ENCODE peak calls at places on chromosomes 11 and 22, in four cellular contexts. S is SK-N-SH, G is H1, T is HepG2. Z is an unnamed sample.

GRCh38 chr11:65954771-65955170 is 6.8 kb upstream of the SART1 start:
- DNase-seq in S (no peak), G (no peak), T (no peak), Z (no peak)

GRCh38 chr22:38433871-38434270 is 21.1 kb downstream of the KCNJ4 start:
- DNase-seq in S (no peak), G (no peak), T (no peak), Z (no peak)

GRCh38 chr11:225734-226453 is 10.2 kb downstream of the SIRT3 start:
- DNase-seq in S (no peak), G (no peak), T (no peak), Z (peak; percentile 53)

GRCh38 chr22:31488988-31489617 is 539 bp downstream of the EIF4ENIF1 start:
- DNase-seq in S (peak; percentile 84), G (no peak), T (no peak), Z (no peak)

GRCh38 chr22:22355233-22355834 is 110.7 kb downstream of the VPREB1 start:
- DNase-seq in S (no peak), G (no peak), T (no peak), Z (no peak)

GRCh38 chr11:62599909-62600308 is 1.8 kb downstream of the MTA2 start:
- DNase-seq in S (no peak), G (no peak), T (no peak), Z (no peak)

GRCh38 chr22:17980638-17981051 is 43.7 kb downstream of the MICAL3 start:
- DNase-seq in S (peak; percentile 63), G (no peak), T (no peak), Z (no peak)

GRCh38 chr11:83938148-83938547 is 652.0 kb upstream of the CCDC90B start:
- DNase-seq in S (no peak), G (no peak), T (no peak), Z (peak; percentile 4)

GRCh38 chr11:64245797-64246623 is 733 bp downstream of the PPP1R14B start:
- DNase-seq in S (peak; percentile 58), G (no peak), T (peak; percentile 58), Z (no peak)

GRCh38 chr11:12089473-12089872 is 20.9 kb upstream of the MICAL2 start:
- DNase-seq in S (no peak), G (no peak), T (no peak), Z (no peak)

GRCh38 chr22:46754110-46754799 is 8.2 kb upstream of the TBC1D22A start:
- DNase-seq in S (peak; percentile 68), G (no peak), T (peak; percentile 92), Z (no peak)

DNA sequence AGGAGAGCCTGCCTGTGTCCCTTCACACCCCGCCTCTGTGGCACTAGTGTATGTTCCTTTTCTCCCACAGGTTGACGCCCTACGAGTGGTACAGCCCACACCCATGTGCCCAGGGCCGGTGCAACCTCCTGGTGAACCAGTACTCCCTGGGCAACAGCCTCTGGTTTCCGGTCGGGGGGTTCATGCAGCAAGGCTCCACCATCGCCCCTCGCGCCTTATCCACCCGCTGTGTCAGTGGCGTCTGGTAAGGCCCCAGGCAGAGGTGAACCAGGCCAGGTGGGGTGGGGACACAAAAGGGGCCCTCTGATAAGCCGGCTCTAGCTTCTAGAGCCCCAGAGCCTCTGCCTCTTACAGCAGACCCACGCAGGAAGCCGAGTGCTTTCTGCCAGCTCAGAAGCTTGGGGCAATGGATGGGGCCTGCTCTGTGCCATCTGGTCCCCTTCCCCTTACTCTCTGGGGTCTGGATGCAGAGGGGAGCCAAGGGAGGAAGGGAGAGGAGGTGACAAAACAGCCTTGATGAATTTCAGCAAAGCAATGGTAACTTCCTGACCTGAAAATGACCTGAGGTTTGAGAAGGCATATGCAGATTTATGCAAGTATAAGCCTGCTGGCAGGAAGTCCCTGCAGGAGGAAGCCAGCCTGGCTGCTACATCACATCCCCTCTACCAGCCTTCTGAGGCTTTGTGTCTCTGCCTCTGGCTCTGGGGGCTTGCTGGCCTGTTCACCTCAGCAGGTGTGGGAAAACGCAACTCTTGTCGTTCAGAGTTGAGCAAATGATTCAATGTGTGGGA is 67.0 kb upstream of the TBCEL start:
- DNase-seq in S (peak; percentile 53), G (no peak), T (no peak), Z (no peak)
- TF ChIP-seq TCF12 in S (no peak), G (no peak), T (no peak), Z (no peak)

DNA sequence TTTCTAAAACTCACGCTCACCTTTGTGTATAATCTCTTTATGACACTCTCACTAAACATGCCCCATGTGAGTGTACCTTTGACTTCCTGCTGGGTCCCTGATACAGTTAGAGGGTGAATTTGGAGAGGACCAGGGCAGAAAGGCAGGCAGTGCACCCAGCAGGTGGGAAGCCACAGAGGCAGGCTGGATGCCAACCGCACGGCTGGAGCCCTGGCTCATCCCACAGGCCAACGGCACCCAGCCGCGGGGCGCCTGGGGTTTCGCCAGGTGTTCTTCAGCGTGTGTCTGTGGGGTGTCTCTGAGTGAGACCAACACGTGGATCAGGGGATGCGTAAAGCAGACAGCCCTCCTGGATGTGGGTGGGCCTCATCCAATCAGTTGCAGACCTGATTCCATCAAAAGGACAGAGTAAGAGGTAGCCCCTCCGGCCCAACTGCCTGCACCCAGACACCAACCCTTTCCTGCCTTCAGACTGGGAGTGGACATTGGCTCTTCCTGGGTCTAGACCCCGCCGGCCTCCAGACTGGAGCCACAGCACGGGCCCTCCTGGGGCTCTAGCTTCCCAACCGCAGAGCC is 51.6 kb downstream of the DHCR7 start:
- DNase-seq in S (no peak), G (no peak), T (no peak), Z (no peak)
- TF ChIP-seq TCF12 in S (no peak), G (no peak), T (no peak), Z (no peak)

DNA sequence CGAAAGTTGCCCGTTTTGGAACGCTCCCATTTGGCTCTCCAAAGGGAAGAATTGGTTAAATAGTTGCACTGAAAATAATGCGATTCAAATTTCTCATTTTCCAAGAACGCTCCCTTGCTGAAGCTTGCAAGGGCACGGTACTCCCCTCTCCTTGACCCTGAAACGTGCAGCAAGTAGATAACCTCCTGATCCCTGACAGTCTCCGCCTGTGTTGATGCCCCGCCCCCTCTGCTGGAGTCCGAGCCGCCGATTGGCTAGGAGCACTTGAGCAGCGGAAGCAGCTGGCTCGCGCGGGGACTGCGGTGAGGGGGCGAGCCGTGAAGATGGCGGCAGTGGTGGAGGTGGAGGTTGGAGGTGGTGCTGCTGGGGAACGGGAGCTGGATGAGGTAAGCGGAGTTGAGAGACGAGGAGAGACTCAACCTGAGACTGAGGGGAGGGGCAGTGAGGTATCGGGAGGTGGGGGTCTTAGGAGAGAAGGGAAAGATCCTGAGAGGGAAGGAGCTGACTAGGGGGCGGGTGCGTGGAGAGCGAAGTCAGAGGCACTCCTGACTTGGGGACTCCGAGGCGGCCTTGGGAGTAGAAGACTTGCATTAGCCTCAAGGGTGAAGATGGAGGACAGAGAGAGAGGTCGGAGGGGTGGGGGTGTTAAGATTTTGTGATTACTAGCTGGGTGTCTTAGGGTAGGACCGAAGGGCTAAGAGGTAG is at the start of gene RNF121:
- DNase-seq in S (peak; percentile 93), G (peak; percentile 79), T (peak; percentile 92), Z (peak; percentile 92)
- TF ChIP-seq TCF12 in S (peak; percentile 18), G (no peak), T (no peak), Z (peak; percentile 61)

GRCh38 chr11:69647761-69648497 is 7.0 kb downstream of the CCND1 start:
- DNase-seq in S (no peak), G (no peak), T (no peak), Z (no peak)
- TF ChIP-seq TCF12 in S (no peak), G (no peak), T (no peak), Z (no peak)

DNA sequence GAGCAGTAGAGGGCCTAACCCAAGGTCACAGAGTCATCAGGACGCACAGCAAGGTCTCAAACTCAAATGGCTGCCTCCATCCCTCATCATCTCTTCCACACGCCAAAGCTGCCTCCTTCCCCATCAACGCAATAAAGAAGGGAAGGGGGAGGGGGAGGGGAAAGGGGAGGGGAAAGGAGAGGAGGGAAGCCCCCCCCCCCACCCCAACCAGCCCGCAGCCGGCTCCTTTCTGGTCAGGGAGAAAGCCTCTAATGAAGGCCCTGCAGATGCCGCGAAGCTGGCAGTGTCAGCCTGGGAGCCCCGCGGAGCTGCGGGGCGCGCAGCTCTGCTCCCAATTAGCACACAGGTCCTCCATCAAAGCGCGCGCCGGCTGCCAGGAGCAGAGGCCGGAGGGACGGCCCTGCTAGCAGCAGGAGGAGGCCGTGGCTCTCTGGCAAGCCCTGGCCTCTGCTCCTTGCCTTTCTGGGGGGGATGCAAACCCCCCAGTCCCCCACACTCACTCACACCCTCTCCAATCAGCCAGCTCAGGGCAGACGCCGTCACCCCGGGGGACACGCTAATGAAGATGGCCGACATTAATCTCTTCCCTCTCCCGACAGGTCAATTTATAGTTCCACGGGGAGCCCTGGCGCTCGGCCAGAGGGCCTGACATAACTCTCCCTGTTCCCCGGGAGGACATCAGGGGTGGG is 70.4 kb upstream of the TCF20 start:
- DNase-seq in S (peak; percentile 74), G (no peak), T (no peak), Z (no peak)
- TF ChIP-seq TCF12 in S (no peak), G (no peak), T (no peak), Z (no peak)

DNA sequence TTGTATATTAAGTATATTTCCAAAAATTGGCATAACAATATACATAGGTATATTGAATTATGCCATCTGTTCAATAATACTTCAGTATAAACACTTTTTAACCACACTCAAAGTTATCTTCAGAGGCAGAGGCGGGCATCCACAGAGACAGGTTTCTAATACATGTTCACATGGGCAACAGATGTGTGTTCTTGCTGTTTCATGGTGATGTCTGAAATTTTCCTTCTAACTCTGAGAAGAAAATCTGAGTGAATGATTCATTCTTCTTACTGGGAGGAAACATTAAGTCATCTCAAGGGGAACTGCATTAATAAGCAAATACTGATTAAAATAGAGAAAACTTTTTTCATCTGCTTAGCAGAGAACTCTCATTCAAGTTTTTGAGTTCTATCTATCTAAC is 1074.5 kb downstream of the LRRC4C start:
- DNase-seq in S (no peak), G (no peak), T (no peak), Z (no peak)
- TF ChIP-seq TCF12 in S (peak; percentile 81), G (no peak), T (no peak), Z (no peak)

DNA sequence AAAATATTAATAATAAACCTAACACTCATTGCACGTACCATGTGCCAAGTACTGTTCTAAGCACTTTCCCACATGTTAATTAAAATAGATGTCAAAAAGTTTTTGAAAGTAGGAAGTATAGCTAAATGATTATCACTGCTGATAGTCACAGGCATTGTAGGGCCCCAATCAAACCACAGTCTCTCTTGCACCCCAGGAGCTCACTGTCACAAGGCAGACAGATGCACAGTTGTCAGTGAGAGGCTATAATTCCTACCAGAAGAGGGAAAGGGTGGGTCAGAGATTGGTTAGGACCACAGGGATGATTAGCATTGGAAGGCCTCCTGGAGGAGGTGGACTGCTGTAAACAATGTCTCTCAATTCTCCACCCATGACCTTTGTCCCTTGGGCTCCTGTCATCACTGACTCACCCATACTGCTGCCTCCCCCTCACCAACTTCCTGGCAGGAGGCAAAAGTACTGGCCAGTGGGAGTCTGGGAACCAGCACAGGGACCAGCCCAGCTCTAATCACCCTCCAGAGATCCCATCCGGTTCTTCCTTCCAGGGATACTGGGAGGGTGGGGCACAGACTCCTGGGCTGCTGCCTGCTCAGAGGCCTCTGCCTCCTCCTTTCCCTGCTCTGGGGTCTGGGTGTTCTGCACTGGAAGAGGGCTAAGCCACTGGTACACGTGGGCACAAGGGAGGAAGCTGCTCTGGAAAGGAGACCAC is 1.1 kb upstream of the POLD4 start:
- DNase-seq in S (no peak), G (no peak), T (peak; percentile 97), Z (no peak)
- TF ChIP-seq TCF12 in S (no peak), G (no peak), T (no peak), Z (no peak)

GRCh38 chr11:68315581-68315920 is 3.2 kb downstream of the LRP5 start:
- DNase-seq in S (peak; percentile 42), G (no peak), T (no peak), Z (no peak)
- TF ChIP-seq TCF12 in S (no peak), G (no peak), T (no peak), Z (no peak)

Z was measured in GM12878.